ENCODE peak calls at places on chromosomes 2 and 18, in ten cellular contexts. J is WERI-Rb-1, I is AG10803, E is GM12865, Z is coronary artery, S is tibial artery, M is type B pancreatic cell, X is colonic mucosa, O is fibroblast of pulmonary artery, P is fibroblast of villous mesenchyme. G is an unnamed sample.
A peak's percentile ranks its signal among the peaks of the same experiment; 100 is the strongest.

GRCh38 chr18:25921677-25922421 is 168.6 kb downstream of the SS18 start:
- DNase-seq in O (peak; percentile 36), S (no peak), J (peak; percentile 64), M (no peak), P (peak; percentile 27), X (peak; percentile 31), E (peak; percentile 87), I (peak; percentile 7), Z (no peak), G (peak; percentile 58)

GRCh38 chr2:216992056-216992455 is 132.2 kb upstream of the TNP1 start:
- DNase-seq in S (no peak), I (no peak), M (no peak), O (no peak), J (no peak), P (no peak), E (no peak), Z (no peak), X (no peak), G (no peak)

GRCh38 chr2:167551411-167551810 is 663.1 kb downstream of the XIRP2 start:
- DNase-seq in J (no peak), X (no peak), P (no peak), Z (no peak), E (no peak), S (no peak), M (no peak), I (no peak), O (no peak), G (no peak)

GRCh38 chr2:33607137-33607781 is 8.2 kb upstream of the FAM98A start:
- DNase-seq in P (no peak), M (no peak), S (no peak), Z (no peak), X (no peak), I (no peak), O (no peak), E (no peak), J (no peak), G (no peak)

GRCh38 chr2:182767578-182767977 is 51.5 kb downstream of the DNAJC10 start:
- DNase-seq in M (no peak), P (peak; percentile 62), E (peak; percentile 20), I (peak; percentile 16), S (no peak), Z (no peak), J (no peak), X (no peak), O (peak; percentile 46), G (peak; percentile 17)

GRCh38 chr18:62152844-62153243 is 34.0 kb downstream of the PIGN start:
- DNase-seq in M (no peak), P (no peak), S (no peak), I (no peak), J (no peak), X (no peak), E (peak; percentile 11), O (no peak), Z (no peak), G (no peak)

GRCh38 chr2:173657996-173658717 is 303.5 kb downstream of the CDCA7 start:
- DNase-seq in J (no peak), O (peak; percentile 94), P (peak; percentile 82), I (peak; percentile 91), M (no peak), S (no peak), E (no peak), Z (no peak), X (no peak), G (no peak)

GRCh38 chr2:158131919-158132566 is 30.4 kb downstream of the UPP2 start:
- DNase-seq in X (no peak), E (no peak), S (no peak), P (no peak), O (no peak), I (no peak), Z (no peak), J (peak; percentile 19), M (no peak), G (no peak)

DNA sequence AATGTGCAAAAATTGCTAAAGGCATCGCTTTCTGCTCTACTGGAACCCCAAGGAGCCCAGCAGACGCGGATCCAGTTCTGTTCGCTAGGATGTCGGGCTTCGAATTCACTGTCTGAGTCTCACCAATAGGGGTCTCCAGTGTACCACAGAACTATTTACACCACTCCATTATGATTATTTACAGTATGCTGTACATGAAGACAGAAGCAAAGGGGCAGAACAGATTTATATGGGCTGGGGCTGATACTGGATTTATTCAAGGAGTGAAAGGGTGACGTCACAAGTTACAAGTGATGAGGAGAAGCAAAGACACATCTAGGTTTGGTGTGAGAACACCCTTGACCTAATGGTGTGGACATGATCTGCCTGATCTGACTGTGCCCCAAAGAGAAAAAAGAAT is 185.3 kb upstream of the ATP5MC3 start:
- DNase-seq in I (peak; percentile 50), Z (no peak), X (peak; percentile 22), E (peak; percentile 45), S (peak; percentile 22), J (peak; percentile 44), O (peak; percentile 60), P (peak; percentile 45), M (no peak), G (peak; percentile 83)
- TF ChIP-seq CTCF in I (peak; percentile 94), Z (no peak), X (peak; percentile 63), E (peak; percentile 71), S (peak; percentile 51), J (peak; percentile 71), O (peak; percentile 85), P (peak; percentile 85), M (peak; percentile 92), G (peak; percentile 87)

DNA sequence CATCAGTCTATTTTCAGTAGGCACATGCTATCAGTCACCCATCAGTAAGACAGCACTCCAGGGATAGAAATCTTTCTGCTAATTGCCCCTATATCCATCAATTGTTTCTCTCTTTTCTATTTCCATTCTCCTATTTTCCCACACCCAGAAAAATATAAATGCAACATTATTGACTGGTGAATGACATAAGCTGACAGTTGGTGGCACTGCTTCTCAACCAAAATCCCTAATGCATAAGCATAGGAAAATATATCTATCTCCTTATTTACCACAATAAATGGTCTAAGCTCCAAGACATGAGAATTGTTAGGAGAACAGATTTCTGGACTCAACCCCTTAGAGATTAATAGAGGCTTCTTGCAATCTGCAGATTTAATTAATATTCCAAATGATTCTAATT is 64.0 kb upstream of the REG3A start:
- DNase-seq in S (no peak), P (no peak), J (no peak), M (no peak), O (no peak), Z (no peak), E (no peak), I (no peak), X (no peak), G (peak; percentile 6)
- TF ChIP-seq CTCF in S (no peak), P (no peak), J (peak; percentile 12), M (peak; percentile 30), O (no peak), Z (no peak), E (no peak), I (no peak), X (no peak), G (no peak)

DNA sequence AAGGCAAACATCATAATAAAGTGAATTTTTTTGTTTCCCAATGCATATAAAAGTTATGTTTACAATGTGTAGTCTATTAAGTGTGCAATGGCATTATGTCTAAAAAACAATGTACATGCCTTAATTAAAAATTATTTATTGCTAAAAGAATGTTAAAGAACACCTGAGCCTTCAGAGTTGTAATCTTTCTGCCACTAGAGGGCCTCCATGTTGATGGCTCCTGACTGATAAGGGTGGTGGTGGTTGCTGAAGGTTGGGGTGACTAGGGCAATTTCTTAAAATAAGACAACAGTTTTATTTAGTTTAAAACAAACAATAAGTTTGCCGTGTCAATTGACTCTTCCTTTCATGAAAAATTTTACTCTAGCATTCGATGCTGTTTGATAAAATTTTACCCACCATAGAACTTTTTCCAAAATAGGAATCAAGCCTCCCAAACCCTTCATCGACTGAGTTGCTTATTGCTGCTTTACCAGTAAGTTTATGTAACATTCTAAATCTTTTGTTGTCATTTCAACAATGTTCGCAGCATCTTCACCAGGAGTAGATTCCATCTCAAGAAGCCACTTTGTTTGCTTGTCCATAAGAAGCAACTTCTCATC is 32.3 kb downstream of the MAP3K2 start:
- DNase-seq in X (no peak), I (no peak), P (peak; percentile 22), S (no peak), Z (no peak), J (peak; percentile 11), O (no peak), M (no peak), E (peak; percentile 42), G (peak; percentile 51)
- TF ChIP-seq CTCF in X (peak; percentile 57), I (peak; percentile 48), P (peak; percentile 66), S (peak; percentile 35), Z (no peak), J (peak; percentile 53), O (peak; percentile 52), M (peak; percentile 71), E (peak; percentile 68), G (peak; percentile 71)

GRCh38 chr2:137828624-137829023 is 135.6 kb upstream of the HNMT start:
- DNase-seq in P (no peak), E (no peak), X (no peak), Z (no peak), M (no peak), O (no peak), I (no peak), S (no peak), J (no peak), G (no peak)

GRCh38 chr2:137824501-137824900 is 139.8 kb upstream of the HNMT start:
- DNase-seq in M (no peak), O (no peak), J (no peak), P (no peak), E (no peak), Z (no peak), X (no peak), S (no peak), I (no peak), G (no peak)

GRCh38 chr2:137826373-137827372 is 137.6 kb upstream of the HNMT start:
- DNase-seq in I (no peak), S (no peak), E (peak; percentile 67), M (no peak), P (no peak), O (no peak), J (no peak), X (no peak), Z (no peak), G (peak; percentile 19)

DNA sequence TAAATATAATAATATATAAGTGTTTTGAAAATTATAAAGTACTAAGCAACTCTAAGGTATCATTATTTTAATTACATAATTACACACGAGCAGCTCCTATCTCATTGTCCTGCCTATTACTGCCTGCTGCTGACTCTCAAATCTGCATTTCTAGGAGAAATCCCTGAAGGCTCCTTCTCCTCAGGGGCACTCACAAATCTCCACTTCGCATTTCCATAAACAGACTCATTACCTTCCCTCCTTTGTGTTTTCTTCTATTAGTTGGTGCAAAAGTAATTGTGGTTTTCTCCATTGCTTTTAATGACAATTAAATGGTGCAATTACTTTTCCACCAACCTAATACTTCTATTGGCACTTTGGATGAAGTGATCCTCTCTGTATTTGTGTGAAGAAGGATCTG is 135.0 kb upstream of the HNMT start:
- DNase-seq in Z (no peak), M (no peak), S (no peak), O (no peak), J (no peak), X (no peak), P (no peak), E (no peak), I (no peak), G (no peak)
- TF ChIP-seq CTCF in Z (no peak), M (no peak), S (no peak), O (no peak), J (no peak), X (no peak), P (no peak), E (no peak), I (no peak), G (no peak)